ENCODE peak calls at places on chromosomes 3 and 15, in ten cellular contexts. P, B, L, J, N, E, O, K, H and Z are unnamed samples.

GRCh38 chr3:7789324-7789723 is 712.3 kb upstream of the LMCD1 start:
- DNase-seq in P (no peak), B (no peak), L (no peak), J (no peak), N (no peak), E (no peak), O (no peak), K (no peak), H (no peak), Z (no peak)

GRCh38 chr15:74888716-74889115 is 1.1 kb upstream of the MPI start:
- DNase-seq in P (no peak), B (no peak), L (no peak), J (no peak), N (no peak), E (no peak), O (no peak), K (no peak), H (no peak), Z (no peak)

GRCh38 chr3:46925585-46925934 is 48.0 kb downstream of the PTH1R start:
- DNase-seq in P (no peak), B (no peak), L (peak), J (no peak), N (no peak), E (no peak), O (no peak), K (peak), H (peak), Z (no peak)

GRCh38 chr3:6644070-6644929 is 216.6 kb upstream of the GRM7 start:
- DNase-seq in P (no peak), B (no peak), L (no peak), J (no peak), N (no peak), E (no peak), O (no peak), K (no peak), H (no peak), Z (no peak)

GRCh38 chr15:100986158-100986896 is 67.2 kb downstream of the LRRK1 start:
- DNase-seq in P (no peak), B (no peak), L (no peak), J (no peak), N (no peak), E (no peak), O (no peak), K (peak), H (no peak), Z (no peak)

GRCh38 chr3:39192490-39193092 is at the start of gene XIRP1:
- DNase-seq in P (no peak), B (no peak), L (peak), J (no peak), N (peak), E (no peak), O (no peak), K (no peak), H (no peak), Z (no peak)

GRCh38 chr3:177108648-177109047 is 88.6 kb downstream of the TBL1XR1 start:
- DNase-seq in P (no peak), B (no peak), L (no peak), J (no peak), N (no peak), E (no peak), O (no peak), K (no peak), H (no peak), Z (no peak)

GRCh38 chr3:99325407-99325806 is 313.0 kb upstream of the COL8A1 start:
- DNase-seq in P (no peak), B (no peak), L (no peak), J (no peak), N (peak), E (no peak), O (no peak), K (no peak), H (no peak), Z (no peak)

GRCh38 chr15:67700023-67700422 is 125.3 kb upstream of the SKOR1 start:
- DNase-seq in P (no peak), B (no peak), L (no peak), J (no peak), N (no peak), E (no peak), O (no peak), K (no peak), H (no peak), Z (no peak)

GRCh38 chr15:100033140-100033857 is 300.1 kb upstream of the LYSMD4 start:
- DNase-seq in P (no peak), B (no peak), L (no peak), J (no peak), N (peak), E (no peak), O (no peak), K (no peak), H (no peak), Z (no peak)

GRCh38 chr3:155853214-155854146 is 747 bp downstream of the SLC33A1 start:
- DNase-seq in P (peak), B (no peak), L (peak), J (no peak), N (peak), E (peak), O (peak), K (peak), H (no peak), Z (no peak)

GRCh38 chr15:77808077-77808476 is 175.4 kb upstream of the LINGO1 start:
- DNase-seq in P (no peak), B (no peak), L (no peak), J (no peak), N (no peak), E (no peak), O (no peak), K (no peak), H (no peak), Z (no peak)

GRCh38 chr3:142777927-142778326 is 54.1 kb downstream of the TRPC1 start:
- DNase-seq in P (no peak), B (no peak), L (no peak), J (no peak), N (no peak), E (no peak), O (no peak), K (no peak), H (no peak), Z (no peak)

GRCh38 chr3:136173939-136174338 is 22.2 kb downstream of the MSL2 start:
- DNase-seq in P (no peak), B (no peak), L (no peak), J (no peak), N (no peak), E (no peak), O (no peak), K (no peak), H (no peak), Z (no peak)

GRCh38 chr15:58530056-58530590 is 98.3 kb downstream of the LIPC start:
- DNase-seq in P (no peak), B (no peak), L (no peak), J (peak), N (no peak), E (no peak), O (no peak), K (no peak), H (no peak), Z (no peak)

GRCh38 chr3:149395107-149396089 is 17.9 kb upstream of the TM4SF1 start:
- DNase-seq in P (no peak), B (no peak), L (peak), J (no peak), N (peak), E (peak), O (no peak), K (no peak), H (peak), Z (no peak)

GRCh38 chr3:101962055-101962454 is 112.7 kb downstream of the NFKBIZ start:
- DNase-seq in P (no peak), B (no peak), L (no peak), J (no peak), N (peak), E (no peak), O (no peak), K (no peak), H (no peak), Z (no peak)

GRCh38 chr15:67967871-67968423 is 86.2 kb upstream of the PIAS1 start:
- DNase-seq in P (no peak), B (peak), L (peak), J (peak), N (peak), E (peak), O (peak), K (peak), H (peak), Z (peak)

GRCh38 chr3:182393830-182394367 is 399.4 kb upstream of the ATP11B start:
- DNase-seq in P (no peak), B (no peak), L (no peak), J (no peak), N (no peak), E (no peak), O (no peak), K (no peak), H (no peak), Z (no peak)

GRCh38 chr3:19947549-19948071 is 713 bp downstream of the RAB5A start:
- DNase-seq in P (peak), B (peak), L (peak), J (peak), N (peak), E (peak), O (peak), K (peak), H (peak), Z (peak)

GRCh38 chr3:177354461-177354860 is 157.2 kb upstream of the TBL1XR1 start:
- DNase-seq in P (no peak), B (no peak), L (no peak), J (no peak), N (no peak), E (no peak), O (no peak), K (no peak), H (no peak), Z (no peak)

GRCh38 chr3:32685604-32686185 is 707 bp downstream of the CNOT10 start:
- DNase-seq in P (peak), B (no peak), L (no peak), J (no peak), N (peak), E (no peak), O (peak), K (no peak), H (no peak), Z (no peak)

GRCh38 chr3:42099020-42099765 is 8.0 kb downstream of the TRAK1 start:
- DNase-seq in P (no peak), B (no peak), L (no peak), J (no peak), N (no peak), E (no peak), O (no peak), K (no peak), H (no peak), Z (no peak)

GRCh38 chr15:39429898-39430357 is 151.0 kb upstream of the THBS1 start:
- DNase-seq in P (no peak), B (no peak), L (no peak), J (no peak), N (peak), E (no peak), O (no peak), K (no peak), H (no peak), Z (peak)

GRCh38 chr3:124174463-124174862 is 182.5 kb upstream of the ROPN1 start:
- DNase-seq in P (no peak), B (no peak), L (peak), J (no peak), N (no peak), E (peak), O (no peak), K (no peak), H (no peak), Z (peak)

GRCh38 chr3:175274056-175274455 is 414.9 kb downstream of the NAALADL2 start:
- DNase-seq in P (no peak), B (no peak), L (no peak), J (no peak), N (no peak), E (no peak), O (no peak), K (no peak), H (no peak), Z (no peak)

GRCh38 chr3:165984589-165984988 is 147.4 kb upstream of the BCHE start:
- DNase-seq in P (no peak), B (no peak), L (no peak), J (no peak), N (no peak), E (no peak), O (no peak), K (no peak), H (no peak), Z (no peak)

GRCh38 chr3:48832691-48833090 is 15.0 kb downstream of the PRKAR2A start:
- DNase-seq in P (no peak), B (no peak), L (no peak), J (no peak), N (no peak), E (no peak), O (no peak), K (no peak), H (peak), Z (no peak)

GRCh38 chr3:108008106-108008505 is 82.7 kb downstream of the CD47 start:
- DNase-seq in P (no peak), B (no peak), L (no peak), J (no peak), N (no peak), E (no peak), O (no peak), K (no peak), H (no peak), Z (no peak)

GRCh38 chr15:40493089-40493840 is 22.5 kb downstream of the CHST14 start:
- DNase-seq in P (no peak), B (no peak), L (no peak), J (no peak), N (no peak), E (no peak), O (no peak), K (no peak), H (no peak), Z (no peak)

GRCh38 chr3:42702982-42703694 is 540 bp upstream of the HHATL start:
- DNase-seq in P (no peak), B (peak), L (no peak), J (no peak), N (no peak), E (peak), O (no peak), K (no peak), H (no peak), Z (no peak)

GRCh38 chr3:8629151-8630021 is 15.2 kb downstream of the SSUH2 start:
- DNase-seq in P (peak), B (no peak), L (no peak), J (peak), N (peak), E (no peak), O (peak), K (peak), H (peak), Z (no peak)

GRCh38 chr15:78033864-78034263 is 43.6 kb downstream of the TBC1D2B start:
- DNase-seq in P (no peak), B (no peak), L (no peak), J (no peak), N (peak), E (peak), O (no peak), K (no peak), H (no peak), Z (no peak)

GRCh38 chr3:95277614-95278013 is 1214.8 kb downstream of the NSUN3 start:
- DNase-seq in P (no peak), B (no peak), L (no peak), J (no peak), N (no peak), E (no peak), O (no peak), K (no peak), H (no peak), Z (no peak)

GRCh38 chr3:161081675-161082462 is 23.3 kb downstream of the B3GALNT1 start:
- DNase-seq in P (no peak), B (no peak), L (no peak), J (no peak), N (no peak), E (no peak), O (no peak), K (no peak), H (no peak), Z (no peak)

GRCh38 chr15:99120050-99120777 is 15.3 kb downstream of the SYNM start:
- DNase-seq in P (no peak), B (no peak), L (no peak), J (no peak), N (no peak), E (no peak), O (no peak), K (no peak), H (peak), Z (no peak)

GRCh38 chr3:123723527-123724168 is 138.8 kb upstream of the HACD2 start:
- DNase-seq in P (peak), B (peak), L (peak), J (peak), N (peak), E (peak), O (peak), K (peak), H (peak), Z (peak)

GRCh38 chr3:100210777-100211145 is 50.0 kb upstream of the TBC1D23 start:
- DNase-seq in P (no peak), B (no peak), L (peak), J (no peak), N (peak), E (no peak), O (no peak), K (no peak), H (no peak), Z (no peak)

GRCh38 chr3:122167630-122168029 is 15.8 kb upstream of the CASR start:
- DNase-seq in P (no peak), B (no peak), L (no peak), J (no peak), N (no peak), E (no peak), O (no peak), K (no peak), H (peak), Z (no peak)

GRCh38 chr3:184335661-184336483 is 1.5 kb upstream of the FAM131A start:
- DNase-seq in P (peak), B (peak), L (peak), J (peak), N (peak), E (peak), O (peak), K (peak), H (peak), Z (peak)
- TF ChIP-seq POLR2A in P (peak), B (no peak), L (peak), J (peak), N (peak), E (peak), O (no peak), K (peak), H (peak), Z (peak)

GRCh38 chr3:29282431-29283296 is 1.8 kb downstream of the RBMS3 start:
- DNase-seq in P (no peak), B (no peak), L (no peak), J (no peak), N (peak), E (no peak), O (no peak), K (no peak), H (peak), Z (no peak)
- TF ChIP-seq POLR2A in P (no peak), B (no peak), L (no peak), J (no peak), N (no peak), E (no peak), O (no peak), K (no peak), H (no peak), Z (no peak)

GRCh38 chr3:172370434-172370833 is 77.8 kb downstream of the GHSR start:
- DNase-seq in P (no peak), B (no peak), L (no peak), J (no peak), N (no peak), E (no peak), O (no peak), K (peak), H (no peak), Z (no peak)

GRCh38 chr3:172372895-172373294 is 75.4 kb downstream of the GHSR start:
- DNase-seq in P (no peak), B (no peak), L (no peak), J (no peak), N (no peak), E (no peak), O (no peak), K (no peak), H (no peak), Z (no peak)

GRCh38 chr3:172369590-172370259 is 78.5 kb downstream of the GHSR start:
- DNase-seq in P (no peak), B (no peak), L (no peak), J (peak), N (no peak), E (no peak), O (no peak), K (no peak), H (no peak), Z (no peak)

GRCh38 chr3:172373912-172374311 is 74.3 kb downstream of the GHSR start:
- DNase-seq in P (no peak), B (no peak), L (no peak), J (no peak), N (no peak), E (no peak), O (no peak), K (no peak), H (no peak), Z (no peak)

GRCh38 chr3:172371544-172371943 is 76.7 kb downstream of the GHSR start:
- DNase-seq in P (no peak), B (no peak), L (no peak), J (no peak), N (no peak), E (no peak), O (no peak), K (no peak), H (no peak), Z (no peak)
- TF ChIP-seq POLR2A in P (no peak), B (no peak), L (no peak), J (no peak), N (no peak), E (no peak), O (no peak), K (no peak), H (no peak), Z (no peak)

DNA sequence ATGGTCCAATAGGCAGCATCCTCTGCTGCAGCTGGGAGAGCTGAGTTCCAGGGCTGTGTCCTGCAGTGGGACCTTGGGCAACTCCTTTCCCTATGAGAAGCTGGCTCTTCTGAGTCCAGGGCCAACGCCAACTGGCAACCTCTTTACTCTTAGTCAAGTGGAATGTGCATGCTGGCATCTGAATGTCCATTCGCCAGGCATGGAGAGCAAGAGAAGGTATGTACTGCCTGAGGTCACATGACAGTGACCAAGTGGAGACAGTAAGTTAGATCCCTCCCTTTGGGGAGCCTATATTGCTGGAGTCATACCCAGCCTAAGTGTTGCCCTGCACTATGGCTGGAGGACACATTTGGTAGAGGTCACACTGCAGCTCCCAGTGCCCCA is 12.1 kb downstream of the HEMK1 start:
- DNase-seq in P (no peak), B (no peak), L (no peak), J (no peak), N (no peak), E (no peak), O (no peak), K (no peak), H (no peak), Z (no peak)
- TF ChIP-seq POLR2A in P (no peak), B (no peak), L (no peak), J (no peak), N (no peak), E (no peak), O (no peak), K (no peak), H (no peak), Z (no peak)

GRCh38 chr3:158709666-158710083 is 22.6 kb downstream of the RARRES1 start:
- DNase-seq in P (no peak), B (no peak), L (no peak), J (no peak), N (peak), E (no peak), O (no peak), K (no peak), H (peak), Z (no peak)

GRCh38 chr3:158711886-158712285 is 20.4 kb downstream of the RARRES1 start:
- DNase-seq in P (peak), B (no peak), L (no peak), J (no peak), N (peak), E (no peak), O (no peak), K (no peak), H (no peak), Z (no peak)

GRCh38 chr3:158710601-158711000 is 21.7 kb downstream of the RARRES1 start:
- DNase-seq in P (no peak), B (no peak), L (no peak), J (no peak), N (no peak), E (no peak), O (no peak), K (no peak), H (no peak), Z (no peak)

GRCh38 chr3:158712443-158712842 is 19.8 kb downstream of the RARRES1 start:
- DNase-seq in P (no peak), B (no peak), L (no peak), J (no peak), N (no peak), E (no peak), O (no peak), K (no peak), H (no peak), Z (no peak)

GRCh38 chr3:158713094-158713499 is 19.2 kb downstream of the RARRES1 start:
- DNase-seq in P (no peak), B (no peak), L (peak), J (no peak), N (no peak), E (no peak), O (peak), K (peak), H (peak), Z (no peak)
- TF ChIP-seq POLR2A in P (no peak), B (no peak), L (no peak), J (no peak), N (no peak), E (no peak), O (no peak), K (no peak), H (no peak), Z (no peak)